ENCODE peak calls at places on chromosomes 5 and 9, in five cellular contexts. Q is GM12878, N is K562, L is HepG2, O is H1. M is an unnamed sample.

GRCh38 chr5:76715734-76716455 is at the start of gene F2R:
- DNase-seq in Q (no peak), N (peak), L (peak), O (peak), M (peak)

GRCh38 chr5:100464418-100464817 is 70.8 kb upstream of the FAM174A start:
- DNase-seq in Q (no peak), N (no peak), L (no peak), O (no peak), M (no peak)

GRCh38 chr5:134490255-134490924 is 35.1 kb upstream of the JADE2 start:
- DNase-seq in Q (no peak), N (no peak), L (no peak), O (no peak), M (no peak)

GRCh38 chr5:10151656-10152055 is 98.0 kb downstream of the ATPSCKMT start:
- DNase-seq in Q (no peak), N (no peak), L (no peak), O (no peak), M (no peak)

GRCh38 chr5:35776757-35777156 is 79.9 kb upstream of the IL7R start:
- DNase-seq in Q (no peak), N (no peak), L (no peak), O (no peak), M (no peak)

GRCh38 chr9:129677456-129677855 is 12.0 kb downstream of the PRRX2 start:
- DNase-seq in Q (no peak), N (no peak), L (no peak), O (peak), M (peak)

GRCh38 chr5:142246263-142246662 is 78.6 kb downstream of the SPRY4 start:
- DNase-seq in Q (no peak), N (no peak), L (peak), O (no peak), M (no peak)

GRCh38 chr9:684950-685340 is 156.6 kb upstream of the DMRT1 start:
- DNase-seq in Q (no peak), N (no peak), L (peak), O (no peak), M (no peak)

GRCh38 chr5:160040471-160040835 is 31.5 kb downstream of the TTC1 start:
- DNase-seq in Q (no peak), N (no peak), L (no peak), O (no peak), M (no peak)

GRCh38 chr5:150410524-150411244 is 2.0 kb downstream of the CD74 start:
- DNase-seq in Q (peak), N (no peak), L (peak), O (peak), M (peak)
- TF ChIP-seq USF2 in Q (no peak), N (no peak), L (no peak), O (no peak), M (no peak)

GRCh38 chr5:39699164-39699563 is 274.4 kb upstream of the DAB2 start:
- DNase-seq in Q (no peak), N (no peak), L (no peak), O (no peak), M (no peak)

GRCh38 chr5:39696672-39697398 is 272.1 kb upstream of the DAB2 start:
- DNase-seq in Q (no peak), N (no peak), L (no peak), O (no peak), M (no peak)

GRCh38 chr5:39702928-39703327 is 278.1 kb upstream of the DAB2 start:
- DNase-seq in Q (no peak), N (no peak), L (no peak), O (no peak), M (no peak)

GRCh38 chr5:39700523-39700922 is 275.7 kb upstream of the DAB2 start:
- DNase-seq in Q (no peak), N (no peak), L (no peak), O (no peak), M (no peak)

DNA sequence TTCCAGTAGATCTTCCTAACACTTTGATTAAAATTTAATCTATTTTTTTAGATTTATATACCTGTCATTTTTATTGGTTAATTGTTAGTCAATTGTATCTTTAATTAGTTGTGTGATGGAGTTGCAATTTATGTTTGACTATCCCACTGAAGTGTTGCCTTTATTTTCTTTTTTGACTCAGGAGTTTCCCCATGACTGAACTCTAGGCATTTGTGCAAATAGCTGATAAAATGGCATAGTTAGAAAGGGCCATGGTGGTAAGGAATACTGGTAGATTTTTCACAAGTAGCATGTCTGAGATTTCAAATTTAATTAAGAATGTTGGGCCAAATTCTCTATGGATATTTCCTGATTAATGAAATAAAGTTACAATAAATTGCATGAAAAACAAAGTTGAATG is 273.1 kb upstream of the DAB2 start:
- DNase-seq in Q (no peak), N (no peak), L (no peak), O (no peak), M (no peak)
- H3K4me3 ChIP-seq in Q (no peak), N (no peak), L (no peak), O (no peak), M (no peak)

DNA sequence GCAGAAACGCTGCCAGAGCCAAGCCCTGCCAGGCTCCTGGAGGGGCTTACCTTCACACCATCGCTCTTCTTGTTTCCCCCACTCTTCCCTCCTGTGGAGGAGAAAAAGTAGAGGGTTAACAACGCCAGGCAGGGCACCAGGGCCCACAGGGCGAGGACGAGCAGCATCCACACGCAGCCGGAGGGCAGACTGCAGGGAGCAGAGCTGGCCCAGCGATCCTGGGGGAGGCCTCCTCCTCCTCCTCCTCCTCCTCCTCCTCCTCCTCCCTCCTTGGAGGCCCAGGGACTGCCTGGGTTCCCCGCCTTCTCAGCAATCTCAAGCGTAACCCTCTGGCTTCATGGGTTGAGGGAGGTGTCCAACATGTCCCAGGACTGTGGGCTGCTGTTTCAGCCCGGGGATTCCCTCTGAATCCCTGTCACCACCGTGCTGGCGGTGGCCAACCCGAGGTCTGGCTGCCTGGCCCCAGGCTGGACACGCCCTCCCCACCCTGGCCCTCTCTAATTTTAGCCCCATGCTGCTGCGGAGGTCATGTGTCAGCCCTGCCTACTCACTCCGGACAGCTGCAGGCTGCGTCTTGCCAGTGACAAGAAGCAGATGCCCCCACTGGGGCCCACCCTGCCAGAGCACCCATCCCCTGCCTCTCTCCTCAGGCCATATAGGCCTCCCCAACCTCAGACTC is 44.3 kb downstream of the CAMK2A start:
- DNase-seq in Q (no peak), N (peak), L (no peak), O (no peak), M (peak)
- TF ChIP-seq JUND in Q (no peak), N (no peak), L (no peak), O (no peak), M (no peak)

GRCh38 chr5:172534229-172535169 is 80.2 kb upstream of the SH3PXD2B start:
- DNase-seq in Q (no peak), N (no peak), L (no peak), O (peak), M (no peak)

GRCh38 chr5:172531704-172532026 is 77.3 kb upstream of the SH3PXD2B start:
- DNase-seq in Q (no peak), N (no peak), L (no peak), O (peak), M (no peak)

GRCh38 chr5:172533399-172534228 is 79.3 kb upstream of the SH3PXD2B start:
- DNase-seq in Q (no peak), N (no peak), L (no peak), O (peak), M (no peak)

GRCh38 chr5:172530835-172531703 is 76.7 kb upstream of the SH3PXD2B start:
- DNase-seq in Q (peak), N (no peak), L (no peak), O (peak), M (no peak)

DNA sequence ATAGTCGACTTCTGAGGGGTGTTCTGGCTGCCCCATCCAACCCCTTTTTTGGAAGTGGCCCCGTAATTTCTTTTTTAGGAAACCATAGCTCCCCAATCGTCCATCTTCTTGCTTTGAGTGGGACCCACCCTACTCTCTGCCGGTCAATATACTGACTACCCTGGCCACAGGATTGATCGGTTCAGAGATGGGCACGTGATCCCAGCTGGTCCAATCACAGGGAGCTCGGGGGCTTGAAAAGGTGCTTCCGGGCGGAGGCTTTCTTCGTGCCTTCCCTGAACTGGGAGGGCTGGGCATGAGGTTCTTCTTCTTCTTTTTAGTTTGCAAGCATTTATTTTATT is 78.7 kb upstream of the SH3PXD2B start:
- DNase-seq in Q (no peak), N (peak), L (no peak), O (peak), M (no peak)
- TF ChIP-seq USF2 in Q (no peak), N (peak), L (peak), O (peak), M (no peak)

M was measured in SK-N-SH.